ENCODE peak calls at places on chromosomes 13 and 19, in four cellular contexts. F is CD8-positive, alpha-beta T cell; P is HCT116; J is activated CD8-positive, alpha-beta T cell treated with anti-CD3 and anti-CD28 coated beads, Interleukin-2, amount 10 ng/mL, durations not matched to agents 7 days and 5 days. T is an unnamed sample.

GRCh38 chr19:57434386-57435061 is 601 bp upstream of the ZNF749 start:
- ATAC-seq in P (peak), F (peak), J (peak), T (peak)

GRCh38 chr19:10152100-10152499 is 32.4 kb upstream of the EIF3G start:
- ATAC-seq in P (no peak), J (no peak), F (no peak), T (no peak)

GRCh38 chr13:80035096-80035495 is 305.8 kb downstream of the SPRY2 start:
- ATAC-seq in P (no peak), J (no peak), F (no peak), T (no peak)

GRCh38 chr13:27044837-27045570 is 126.6 kb downstream of the USP12 start:
- ATAC-seq in J (peak), P (no peak), F (peak), T (no peak)

GRCh38 chr13:22903925-22904324 is 276.9 kb upstream of the SGCG start:
- ATAC-seq in F (no peak), J (no peak), P (no peak), T (no peak)

GRCh38 chr13:52903320-52903719 is 54.9 kb upstream of the PCDH8 start:
- ATAC-seq in J (no peak), P (no peak), F (no peak), T (no peak)

GRCh38 chr13:50248537-50249521 is 233.6 kb downstream of the KCNRG start:
- ATAC-seq in J (no peak), P (no peak), F (peak), T (no peak)

GRCh38 chr13:32098275-32098674 is 66.7 kb downstream of the FRY start:
- ATAC-seq in P (no peak), J (no peak), F (no peak), T (no peak)

GRCh38 chr13:106851251-106851650 is 283.3 kb upstream of the ARGLU1 start:
- ATAC-seq in J (no peak), P (no peak), F (no peak), T (no peak)

T was measured in SK-N-SH treated with all-trans-retinoic acid at 6 μM for 48 hours.